ENCODE peak calls at places on chromosomes 4 and X, in nine cellular contexts. Z is KG1; Q is esophagus muscularis mucosa; L is left lobe of liver; G is mesenchymal stem cell; E is activated CD4-positive, alpha-beta T cell treated with anti-CD3 and anti-CD28 coated beads, Interleukin-2, amount 50 U/mL, for 24 hours; O is COR-L47; N is ELF-1; F is fibroblast of lung. K is an unnamed sample.

GRCh38 chr4:87839309-87839946 is 6.7 kb downstream of the MEPE start:
- DNase-seq in Z (no peak), Q (no peak), L (no peak), G (peak), E (no peak), O (peak), N (peak), F (peak), K (peak)

GRCh38 chrX:43315622-43316021 is 340.5 kb upstream of the MAOA start:
- DNase-seq in Z (no peak), Q (no peak), L (no peak), G (no peak), E (no peak), O (no peak), N (no peak), F (no peak), K (no peak)

GRCh38 chr4:35734381-35735098 is 509.8 kb downstream of the ARAP2 start:
- DNase-seq in Z (no peak), Q (no peak), L (no peak), G (no peak), E (no peak), O (peak), N (no peak), F (no peak), K (no peak)

GRCh38 chr4:15149842-15150592 is 147.7 kb downstream of the CPEB2 start:
- DNase-seq in Z (no peak), Q (peak), L (peak), G (peak), E (no peak), O (peak), N (peak), F (peak), K (peak)

GRCh38 chr4:182578402-182578801 is 335.2 kb downstream of the TENM3 start:
- DNase-seq in Z (no peak), Q (no peak), L (no peak), G (peak), E (no peak), O (no peak), N (no peak), F (peak), K (no peak)

GRCh38 chr4:8473920-8474590 is 33.5 kb downstream of the TRMT44 start:
- DNase-seq in Z (no peak), Q (no peak), L (no peak), G (no peak), E (no peak), O (no peak), N (no peak), F (no peak), K (no peak)

GRCh38 chr4:123877561-123877960 is 481.0 kb downstream of the SPRY1 start:
- DNase-seq in Z (no peak), Q (no peak), L (no peak), G (no peak), E (no peak), O (no peak), N (no peak), F (peak), K (no peak)

GRCh38 chrX:13476384-13476783 is 93.0 kb upstream of the EGFL6 start:
- DNase-seq in Z (no peak), Q (no peak), L (no peak), G (no peak), E (no peak), O (no peak), N (no peak), F (no peak), K (no peak)

GRCh38 chr4:75655562-75655961 is 17.6 kb downstream of the G3BP2 start:
- DNase-seq in Z (no peak), Q (no peak), L (no peak), G (no peak), E (no peak), O (no peak), N (no peak), F (no peak), K (no peak)

GRCh38 chr4:74206088-74206826 is 48.3 kb downstream of the MTHFD2L start:
- DNase-seq in Z (peak), Q (no peak), L (no peak), G (peak), E (no peak), O (no peak), N (peak), F (peak), K (peak)

GRCh38 chr4:96139251-96139929 is 299.5 kb downstream of the PDHA2 start:
- DNase-seq in Z (no peak), Q (no peak), L (no peak), G (no peak), E (no peak), O (no peak), N (no peak), F (no peak), K (no peak)

GRCh38 chrX:77597090-77597489 is 149.9 kb downstream of the FGF16 start:
- DNase-seq in Z (no peak), Q (no peak), L (no peak), G (peak), E (no peak), O (no peak), N (no peak), F (peak), K (peak)

GRCh38 chrX:30027636-30028035 is 187.7 kb upstream of the MAGEB2 start:
- DNase-seq in Z (no peak), Q (no peak), L (no peak), G (no peak), E (no peak), O (no peak), N (peak), F (no peak), K (no peak)

GRCh38 chrX:39335447-39336235 is 534.4 kb downstream of the MID1IP1 start:
- DNase-seq in Z (no peak), Q (no peak), L (no peak), G (no peak), E (no peak), O (peak), N (no peak), F (no peak), K (no peak)

GRCh38 chr4:46387956-46388355 is 2.0 kb downstream of the GABRA2 start:
- DNase-seq in Z (no peak), Q (no peak), L (no peak), G (peak), E (no peak), O (no peak), N (no peak), F (no peak), K (no peak)

GRCh38 chr4:179663641-179664431 is 2221.6 kb upstream of the AGA start:
- DNase-seq in Z (no peak), Q (no peak), L (no peak), G (no peak), E (no peak), O (no peak), N (no peak), F (no peak), K (no peak)

GRCh38 chr4:162959056-162959455 is 207.6 kb downstream of the NAF1 start:
- DNase-seq in Z (no peak), Q (no peak), L (no peak), G (no peak), E (no peak), O (no peak), N (peak), F (no peak), K (no peak)

GRCh38 chr4:26459756-26460530 is 30.3 kb downstream of the CCKAR start:
- DNase-seq in Z (no peak), Q (no peak), L (no peak), G (no peak), E (no peak), O (no peak), N (no peak), F (peak), K (peak)

GRCh38 chr4:15882675-15883086 is 55.9 kb downstream of the FGFBP1 start:
- DNase-seq in Z (peak), Q (no peak), L (peak), G (peak), E (no peak), O (peak), N (peak), F (peak), K (peak)

GRCh38 chrX:108270739-108271396 is 167.4 kb downstream of the COL4A6 start:
- DNase-seq in Z (peak), Q (no peak), L (no peak), G (peak), E (no peak), O (no peak), N (no peak), F (peak), K (no peak)

GRCh38 chrX:94400488-94400887 is 726.5 kb downstream of the FAM133A start:
- DNase-seq in Z (no peak), Q (no peak), L (no peak), G (no peak), E (no peak), O (no peak), N (peak), F (no peak), K (no peak)

GRCh38 chr4:54550415-54551171 is 107.2 kb upstream of the KIT start:
- DNase-seq in Z (no peak), Q (no peak), L (no peak), G (peak), E (no peak), O (no peak), N (no peak), F (no peak), K (peak)

GRCh38 chr4:155972098-155972497 is 18.4 kb upstream of the CTSO start:
- DNase-seq in Z (no peak), Q (no peak), L (no peak), G (peak), E (no peak), O (no peak), N (peak), F (no peak), K (no peak)

GRCh38 chr4:1115528-1116293 is 2.3 kb upstream of the RNF212 start:
- DNase-seq in Z (no peak), Q (peak), L (no peak), G (no peak), E (no peak), O (no peak), N (no peak), F (no peak), K (no peak)

GRCh38 chrX:44055638-44056037 is 82.4 kb upstream of the NDP start:
- DNase-seq in Z (no peak), Q (no peak), L (no peak), G (no peak), E (no peak), O (no peak), N (no peak), F (no peak), K (no peak)

GRCh38 chr4:139523076-139523475 is 32.9 kb downstream of the SETD7 start:
- DNase-seq in Z (no peak), Q (peak), L (no peak), G (no peak), E (no peak), O (peak), N (no peak), F (peak), K (no peak)

GRCh38 chr4:952881-953573 is 20.3 kb downstream of the DGKQ start:
- DNase-seq in Z (no peak), Q (no peak), L (no peak), G (no peak), E (no peak), O (no peak), N (no peak), F (no peak), K (no peak)

GRCh38 chr4:26022346-26022891 is 108.4 kb downstream of the SMIM20 start:
- DNase-seq in Z (no peak), Q (no peak), L (no peak), G (peak), E (no peak), O (peak), N (no peak), F (peak), K (peak)

GRCh38 chr4:2352171-2352570 is 66.3 kb downstream of the ZFYVE28 start:
- DNase-seq in Z (no peak), Q (no peak), L (peak), G (no peak), E (no peak), O (no peak), N (no peak), F (no peak), K (no peak)

GRCh38 chr4:153204247-153205027 is at the start of gene TRIM2:
- DNase-seq in Z (no peak), Q (no peak), L (no peak), G (peak), E (no peak), O (peak), N (peak), F (peak), K (peak)

GRCh38 chr4:126405369-126405982 is 1090.7 kb downstream of the FAT4 start:
- DNase-seq in Z (peak), Q (no peak), L (no peak), G (peak), E (no peak), O (peak), N (peak), F (peak), K (no peak)

GRCh38 chr4:127134490-127134889 is 498.3 kb upstream of the INTU start:
- DNase-seq in Z (no peak), Q (no peak), L (no peak), G (no peak), E (no peak), O (no peak), N (no peak), F (no peak), K (no peak)

GRCh38 chrX:98380106-98380505 is 1496.4 kb downstream of the RPA4 start:
- DNase-seq in Z (no peak), Q (no peak), L (no peak), G (no peak), E (no peak), O (no peak), N (peak), F (no peak), K (no peak)

K was measured in AG08396.